ENCODE peak calls at places on chromosomes 6 and 20, in eight cellular contexts. J is GM10248, V is brain microvascular endothelial cell, P is GM06990, Q is HFF-Myc, A is PC-9, E is sigmoid colon, D is coronary artery. C is an unnamed sample.

GRCh38 chr20:18991012-18991411 is 177.4 kb downstream of the SCP2D1 start:
- DNase-seq in E (no peak), V (no peak), A (no peak), D (peak), Q (no peak), P (no peak), J (no peak), C (no peak)

GRCh38 chr6:50846860-50847171 is 28.1 kb downstream of the TFAP2B start:
- DNase-seq in Q (no peak), P (no peak), A (no peak), V (no peak), J (no peak), E (no peak), D (no peak), C (no peak)

GRCh38 chr6:5833120-5833519 is 173.6 kb downstream of the NRN1 start:
- DNase-seq in J (no peak), V (no peak), E (no peak), P (no peak), A (no peak), D (no peak), Q (no peak), C (no peak)

GRCh38 chr6:44050872-44051421 is 76.3 kb downstream of the MRPL14 start:
- DNase-seq in J (no peak), P (no peak), V (no peak), A (peak), E (no peak), D (no peak), Q (no peak), C (no peak)

GRCh38 chr20:33076662-33077398 is 2.6 kb upstream of the BPIFB4 start:
- DNase-seq in P (no peak), D (no peak), Q (no peak), V (no peak), A (no peak), E (no peak), J (no peak), C (no peak)

GRCh38 chr6:125262026-125263013 is 39.4 kb downstream of the HDDC2 start:
- DNase-seq in P (no peak), Q (no peak), E (no peak), D (peak), J (no peak), A (no peak), V (peak), C (peak)

GRCh38 chr6:44381739-44382138 is 5.8 kb upstream of the CDC5L start:
- DNase-seq in V (no peak), Q (no peak), D (no peak), P (no peak), J (no peak), A (no peak), E (no peak), C (no peak)

GRCh38 chr6:2385584-2385983 is 140.2 kb upstream of the GMDS start:
- DNase-seq in D (no peak), J (no peak), V (no peak), Q (no peak), A (no peak), P (no peak), E (no peak), C (no peak)

GRCh38 chr6:26104457-26105108 is 17.4 kb downstream of the HFE start:
- DNase-seq in Q (no peak), E (no peak), A (no peak), D (no peak), V (no peak), J (no peak), P (peak), C (no peak)

GRCh38 chr6:157135691-157136090 is 187.6 kb downstream of the TMEM242 start:
- DNase-seq in V (peak), E (no peak), A (no peak), P (no peak), J (no peak), D (no peak), Q (no peak), C (no peak)

GRCh38 chr6:157143171-157143884 is 180.0 kb downstream of the TMEM242 start:
- DNase-seq in J (no peak), A (no peak), Q (no peak), V (peak), E (no peak), D (no peak), P (no peak), C (peak)

GRCh38 chr6:157137501-157137900 is 185.8 kb downstream of the TMEM242 start:
- DNase-seq in A (no peak), J (no peak), P (no peak), V (no peak), E (no peak), D (no peak), Q (no peak), C (no peak)

GRCh38 chr6:157134402-157135074 is 188.8 kb downstream of the TMEM242 start:
- DNase-seq in Q (no peak), J (no peak), V (no peak), D (no peak), A (no peak), P (no peak), E (no peak), C (no peak)

DNA sequence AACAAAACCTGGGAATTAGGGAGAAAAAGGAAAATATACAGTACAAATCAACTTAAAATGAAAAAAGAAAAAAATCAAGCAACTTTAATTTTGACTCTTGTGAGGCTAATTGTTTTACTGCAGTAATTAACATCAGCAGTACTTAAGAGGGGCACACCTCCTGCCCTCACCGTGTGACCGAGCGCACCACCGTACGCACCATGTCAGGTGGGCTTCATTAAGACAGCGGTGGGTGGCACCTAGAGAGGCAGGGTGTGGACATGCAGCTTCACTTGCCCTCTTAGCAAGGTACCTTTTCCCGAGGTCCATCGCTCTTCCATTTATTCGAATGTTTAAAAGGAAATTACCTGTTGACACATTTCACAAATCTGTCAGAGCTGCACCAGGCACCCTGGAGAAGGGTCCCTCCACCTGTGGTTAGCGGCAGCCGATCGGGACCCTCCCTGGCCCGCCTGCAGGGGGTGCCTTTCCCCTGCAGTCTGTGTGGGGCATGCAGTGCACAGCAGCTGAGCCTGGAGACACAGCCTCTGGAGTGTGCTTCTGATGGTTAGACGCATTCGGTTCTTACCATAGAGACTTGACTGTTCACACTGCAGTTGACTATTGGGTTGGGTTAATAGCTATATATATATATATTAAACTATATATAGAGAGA is 184.1 kb downstream of the TMEM242 start:
- DNase-seq in V (no peak), E (no peak), P (no peak), Q (no peak), J (no peak), A (no peak), D (no peak), C (no peak)
- TF ChIP-seq CTCF in V (peak), E (no peak), P (peak), Q (peak), J (no peak), A (no peak), D (no peak), C (peak)

GRCh38 chr6:111580826-111581505 is 24.7 kb downstream of the TRAF3IP2 start:
- DNase-seq in V (no peak), J (no peak), Q (no peak), P (no peak), E (peak), A (no peak), D (no peak), C (no peak)
- TF ChIP-seq CTCF in V (peak), J (no peak), Q (peak), P (no peak), E (no peak), A (no peak), D (no peak), C (peak)

GRCh38 chr6:152748843-152749242 is 1.8 kb upstream of the VIP start:
- DNase-seq in J (no peak), E (no peak), A (no peak), D (no peak), P (peak), V (no peak), Q (no peak), C (no peak)
- TF ChIP-seq CTCF in J (peak), E (no peak), A (peak), D (no peak), P (no peak), V (no peak), Q (no peak), C (no peak)

DNA sequence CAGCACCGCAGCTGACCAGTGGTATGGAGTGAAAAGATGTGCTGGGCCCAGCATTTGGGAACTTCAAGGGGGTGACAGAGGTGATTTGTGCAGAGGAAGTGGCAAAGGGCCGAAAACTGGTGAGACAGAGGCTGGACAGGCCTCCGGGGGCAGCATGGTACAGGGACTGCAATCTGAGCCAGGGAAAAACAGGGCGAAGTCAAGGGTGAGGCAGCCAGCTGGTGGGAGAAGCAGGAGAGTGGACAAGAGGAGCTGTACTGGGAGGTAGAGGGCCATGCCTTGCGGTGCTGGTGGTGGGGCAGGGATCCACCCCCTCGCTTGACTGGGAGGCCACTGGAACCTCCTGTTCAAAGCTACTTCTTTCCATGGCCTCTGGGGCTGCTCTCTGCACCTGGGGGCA is 7.3 kb upstream of the GFRA4 start:
- DNase-seq in Q (no peak), P (no peak), E (no peak), V (no peak), J (no peak), D (no peak), A (no peak), C (no peak)
- TF ChIP-seq CTCF in Q (no peak), P (no peak), E (no peak), V (peak), J (no peak), D (no peak), A (peak), C (peak)

GRCh38 chr6:24858154-24858801 is 59.6 kb upstream of the ARMH2 start:
- DNase-seq in A (peak), V (no peak), D (no peak), J (peak), P (peak), Q (no peak), E (no peak), C (peak)

GRCh38 chr6:24856246-24856599 is 57.5 kb upstream of the ARMH2 start:
- DNase-seq in E (no peak), Q (no peak), D (no peak), V (no peak), J (no peak), P (no peak), A (no peak), C (no peak)

GRCh38 chr6:24854077-24854670 is 55.5 kb upstream of the ARMH2 start:
- DNase-seq in D (no peak), J (no peak), A (no peak), Q (no peak), E (no peak), P (no peak), V (no peak), C (no peak)

GRCh38 chr6:24856954-24857670 is 58.4 kb upstream of the ARMH2 start:
- DNase-seq in Q (no peak), D (no peak), E (no peak), A (no peak), J (no peak), V (no peak), P (no peak), C (no peak)

GRCh38 chr6:24855389-24856245 is 56.9 kb upstream of the ARMH2 start:
- DNase-seq in P (peak), D (no peak), J (peak), A (peak), V (peak), Q (peak), E (peak), C (peak)
- TF ChIP-seq CTCF in P (peak), D (peak), J (peak), A (peak), V (peak), Q (peak), E (peak), C (peak)

GRCh38 chr6:144131248-144131709 is 19.0 kb upstream of the STX11 start:
- DNase-seq in A (no peak), D (no peak), J (no peak), Q (no peak), V (peak), P (peak), E (no peak), C (no peak)
- TF ChIP-seq CTCF in A (no peak), D (no peak), J (no peak), Q (no peak), V (no peak), P (no peak), E (no peak), C (no peak)

GRCh38 chr6:112298816-112299281 is 44.5 kb upstream of the LAMA4 start:
- DNase-seq in A (peak), E (no peak), Q (peak), P (no peak), J (no peak), V (peak), D (no peak), C (no peak)

GRCh38 chr6:112296694-112297093 is 42.3 kb upstream of the LAMA4 start:
- DNase-seq in V (no peak), J (no peak), P (no peak), D (no peak), Q (no peak), A (no peak), E (no peak), C (no peak)

GRCh38 chr6:112300888-112301287 is 46.2 kb upstream of the RFPL4B start:
- DNase-seq in D (no peak), P (no peak), J (no peak), Q (no peak), E (no peak), A (no peak), V (no peak), C (no peak)

GRCh38 chr6:112298021-112298745 is 43.8 kb upstream of the LAMA4 start:
- DNase-seq in P (no peak), A (peak), V (peak), D (no peak), J (no peak), E (no peak), Q (peak), C (peak)

DNA sequence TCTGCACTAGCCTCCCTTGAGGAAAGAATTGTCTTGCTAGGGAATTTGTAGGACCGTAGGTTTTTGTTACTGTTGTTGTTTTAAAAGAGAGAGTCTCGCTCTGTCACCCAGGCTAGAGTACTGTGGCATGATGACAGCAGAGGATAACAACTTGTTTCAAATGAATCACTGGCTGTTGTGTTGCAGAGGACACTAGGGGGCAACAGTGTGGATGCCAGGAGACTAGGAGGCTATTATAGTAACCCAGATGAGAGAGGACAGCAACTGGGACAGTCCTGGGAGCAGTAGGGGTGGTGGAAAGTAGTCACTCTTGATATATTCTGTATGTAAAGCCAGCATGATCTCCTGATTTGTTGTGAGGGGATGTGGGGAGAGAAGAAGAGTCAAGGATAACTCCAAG is 41.8 kb upstream of the LAMA4 start:
- DNase-seq in E (no peak), P (no peak), A (peak), Q (no peak), V (peak), J (no peak), D (no peak), C (no peak)
- TF ChIP-seq CTCF in E (no peak), P (peak), A (peak), Q (peak), V (peak), J (peak), D (no peak), C (peak)

DNA sequence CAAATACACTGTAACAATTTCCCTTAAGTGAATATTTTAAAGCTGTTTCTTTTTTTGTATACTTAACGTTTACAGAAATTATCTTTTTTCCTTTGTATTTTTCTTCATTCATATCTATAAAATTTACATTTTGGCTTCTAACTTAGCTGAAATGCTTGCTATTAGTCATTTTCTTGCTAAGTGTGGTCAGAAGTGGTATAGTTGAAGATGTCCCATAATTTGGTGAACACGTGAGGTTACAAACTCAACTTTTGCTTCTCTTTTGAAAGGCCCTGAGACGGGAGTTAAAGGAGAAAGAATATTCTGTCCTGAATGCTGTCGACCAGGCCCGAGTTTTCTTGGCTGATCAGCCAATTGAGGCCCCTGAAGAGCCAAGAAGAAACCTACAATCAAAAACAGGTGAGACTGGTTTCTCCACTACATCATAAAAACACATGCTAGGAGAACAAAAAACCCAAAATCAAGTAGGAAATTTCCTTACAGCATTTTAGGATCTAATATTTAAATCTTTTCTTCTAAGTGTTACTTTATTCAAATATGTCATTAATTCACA is 445.0 kb downstream of the UTRN start:
- DNase-seq in E (no peak), V (no peak), D (no peak), J (no peak), A (no peak), Q (no peak), P (no peak), C (no peak)
- TF ChIP-seq CTCF in E (no peak), V (no peak), D (no peak), J (no peak), A (no peak), Q (no peak), P (no peak), C (no peak)

C was measured in AG09319.